ENCODE peak calls at places on chromosomes 13 and 19, in six cellular contexts. G is small intestine; W is lower leg skin; E is CD8-positive, alpha-beta T cell; I is BE2C; J is epithelial cell of esophagus. Z is an unnamed sample.
A peak's percentile ranks its signal among the peaks of the same experiment; 100 is the strongest.

GRCh38 chr19:11091343-11092153 is 2.3 kb downstream of the LDLR start:
- DNase-seq in E (peak; percentile 60), G (peak; percentile 83), J (peak; percentile 97), W (peak; percentile 81), I (no peak), Z (no peak)

GRCh38 chr13:111005364-111005763 is 90.5 kb upstream of the ANKRD10 start:
- DNase-seq in E (no peak), G (no peak), I (no peak), J (peak; percentile 9), W (no peak), Z (no peak)

GRCh38 chr19:8571006-8571411 is 6.2 kb downstream of the MYO1F start:
- DNase-seq in G (peak; percentile 53), W (no peak), J (no peak), E (peak; percentile 77), I (no peak), Z (no peak)

GRCh38 chr19:16470911-16471811 is 609 bp downstream of the EPS15L1 start:
- DNase-seq in I (peak; percentile 24), J (peak; percentile 74), W (no peak), G (peak; percentile 30), E (peak; percentile 27), Z (no peak)

GRCh38 chr13:33671560-33671959 is 146.4 kb upstream of the RFC3 start:
- DNase-seq in G (no peak), I (no peak), W (no peak), E (no peak), J (no peak), Z (no peak)

GRCh38 chr13:72253754-72254153 is 386.8 kb upstream of the DACH1 start:
- DNase-seq in E (no peak), J (peak; percentile 19), G (no peak), I (no peak), W (no peak), Z (no peak)

GRCh38 chr13:95296326-95296939 is 4.8 kb downstream of the ABCC4 start:
- DNase-seq in E (peak; percentile 22), I (peak; percentile 48), G (peak; percentile 66), J (peak; percentile 32), W (no peak), Z (peak; percentile 58)

GRCh38 chr19:54335979-54336892 is 2.7 kb downstream of the LILRA4 start:
- DNase-seq in W (no peak), G (no peak), J (no peak), I (no peak), E (no peak), Z (no peak)

GRCh38 chr19:4598712-4599111 is 39.2 kb upstream of the SEMA6B start:
- DNase-seq in G (no peak), W (no peak), I (no peak), E (no peak), J (no peak), Z (no peak)

GRCh38 chr19:27736225-27736624 is 1476.7 kb downstream of the UQCRFS1 start:
- DNase-seq in I (no peak), E (no peak), G (no peak), J (no peak), W (no peak), Z (no peak)

GRCh38 chr13:56706485-56706884 is 434.2 kb upstream of the PRR20A start:
- DNase-seq in W (no peak), G (no peak), J (no peak), E (no peak), I (no peak), Z (no peak)

GRCh38 chr19:27671876-27672275 is 1541.1 kb downstream of the UQCRFS1 start:
- DNase-seq in E (no peak), W (peak; percentile 3), G (no peak), I (no peak), J (no peak), Z (no peak)

GRCh38 chr13:80945328-80945727 is 604.4 kb upstream of the SPRY2 start:
- DNase-seq in G (no peak), E (no peak), J (no peak), W (no peak), I (peak; percentile 69), Z (no peak)

GRCh38 chr13:114009590-114010400 is 35.9 kb upstream of the C13orf46 start:
- DNase-seq in G (no peak), W (no peak), I (no peak), J (no peak), E (no peak), Z (no peak)

GRCh38 chr19:36115453-36116343 is at the start of gene TBCB:
- DNase-seq in W (peak; percentile 77), G (peak; percentile 81), E (peak; percentile 88), I (no peak), J (no peak), Z (no peak)

GRCh38 chr19:39151209-39151608 is 25.6 kb downstream of the PAK4 start:
- DNase-seq in G (no peak), E (no peak), J (no peak), I (no peak), W (no peak), Z (peak; percentile 20)

GRCh38 chr19:39148939-39149529 is 23.4 kb downstream of the PAK4 start:
- DNase-seq in J (no peak), G (no peak), W (no peak), E (no peak), I (no peak), Z (no peak)

GRCh38 chr19:39150235-39150634 is 24.6 kb downstream of the PAK4 start:
- DNase-seq in E (no peak), I (no peak), J (no peak), G (no peak), W (no peak), Z (no peak)

GRCh38 chr19:39152066-39152465 is 26.5 kb downstream of the PAK4 start:
- DNase-seq in J (peak; percentile 72), I (no peak), E (no peak), G (no peak), W (no peak), Z (no peak)

GRCh38 chr19:39150807-39151206 is 25.2 kb downstream of the PAK4 start:
- DNase-seq in J (no peak), G (no peak), I (no peak), E (no peak), W (no peak), Z (no peak)
- H3K4me3 ChIP-seq in J (no peak overlapping the region), G (no peak overlapping the region), I (no peak overlapping the region), E (no peak overlapping the region), W (no peak overlapping the region), Z (no peak overlapping the region)

GRCh38 chr19:30682576-30683536 is 310.7 kb downstream of the ZNF536 start:
- DNase-seq in J (peak; percentile 55), I (peak; percentile 84), W (peak; percentile 78), E (peak; percentile 48), G (peak; percentile 43), Z (peak; percentile 60)
- H3K4me3 ChIP-seq in J (no peak overlapping the region), I (no peak overlapping the region), W (no peak overlapping the region), E (no peak overlapping the region), G (no peak overlapping the region), Z (no peak overlapping the region)

GRCh38 chr19:40920300-40921004 is 38.4 kb upstream of the CYP2A7 start:
- DNase-seq in E (no peak), I (no peak), J (no peak), G (no peak), W (no peak), Z (no peak)

GRCh38 chr19:40921005-40921897 is 39.2 kb upstream of the CYP2A7 start:
- DNase-seq in G (peak; percentile 95), W (no peak), J (peak; percentile 42), E (no peak), I (no peak), Z (peak; percentile 19)

GRCh38 chr19:40928859-40929258 is 46.8 kb upstream of the CYP2A7 start:
- DNase-seq in G (peak; percentile 39), I (no peak), E (no peak), W (no peak), J (no peak), Z (no peak)

GRCh38 chr19:40927567-40927966 is 45.5 kb upstream of the CYP2A7 start:
- DNase-seq in J (no peak), G (no peak), E (no peak), I (no peak), W (no peak), Z (no peak)

GRCh38 chr19:40923934-40924391 is 41.9 kb upstream of the CYP2A7 start:
- DNase-seq in J (no peak), E (no peak), W (no peak), G (peak; percentile 92), I (no peak), Z (no peak)
- H3K4me3 ChIP-seq in J (no peak overlapping the region), E (no peak overlapping the region), W (no peak overlapping the region), G (no peak overlapping the region), I (no peak overlapping the region), Z (no peak overlapping the region)

DNA sequence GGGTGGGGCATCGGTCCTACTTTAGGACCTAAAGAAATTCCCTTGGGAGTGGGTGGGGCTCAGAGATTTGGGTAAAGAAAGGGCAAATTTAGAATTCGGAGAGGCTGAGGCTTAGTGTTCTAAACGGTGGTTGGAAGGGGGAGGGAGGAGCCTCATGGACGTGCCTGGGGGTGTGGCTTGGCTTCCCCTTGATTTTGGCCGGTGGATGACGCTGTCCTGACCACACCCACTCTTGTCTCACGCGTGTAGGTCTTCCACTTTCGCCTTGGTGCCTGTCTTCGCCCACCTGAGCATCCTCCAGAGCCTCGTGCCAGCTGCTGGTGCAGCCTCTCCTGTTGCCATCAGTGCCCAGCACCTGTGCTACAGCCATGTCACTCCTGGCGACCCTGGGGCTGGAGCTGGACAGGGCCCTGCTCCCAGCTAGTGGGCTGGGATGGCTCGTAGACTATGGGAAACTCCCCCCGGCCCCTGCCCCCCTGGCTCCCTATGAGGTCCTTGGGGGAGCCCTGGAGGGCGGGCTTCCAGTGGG is 1.2 kb upstream of the NUP62 start:
- DNase-seq in G (no peak), E (no peak), J (no peak), I (peak; percentile 50), W (no peak), Z (no peak)
- H3K4me3 ChIP-seq in G (no peak overlapping the region), E (peak overlapping the region; percentile 90), J (no peak overlapping the region), I (peak overlapping the region; percentile 64), W (no peak overlapping the region), Z (no peak overlapping the region)